ENCODE peak calls at places on chromosomes 12 and 14, in five cellular contexts. F, C, O, Y and L are unnamed samples.

GRCh38 chr12:73125148-73125547 is 853.0 kb downstream of the TRHDE start:
- DNase-seq in F (no peak), C (no peak), O (no peak), Y (no peak), L (no peak)

GRCh38 chr12:106498056-106498455 is 84.7 kb upstream of the RFX4 start:
- DNase-seq in F (no peak), C (no peak), O (peak; percentile 65), Y (no peak), L (no peak)

GRCh38 chr14:65032319-65032718 is 45.6 kb downstream of the FNTB start:
- DNase-seq in F (no peak), C (no peak), O (no peak), Y (no peak), L (no peak)

GRCh38 chr12:6336859-6337744 is 4.8 kb downstream of the TNFRSF1A start:
- DNase-seq in F (peak; percentile 89), C (no peak), O (peak; percentile 46), Y (peak; percentile 74), L (no peak)

GRCh38 chr14:101820283-101820798 is 58.8 kb downstream of the PPP2R5C start:
- DNase-seq in F (peak; percentile 57), C (no peak), O (no peak), Y (no peak), L (no peak)

GRCh38 chr12:51005671-51006070 is 20.5 kb downstream of the SLC11A2 start:
- DNase-seq in F (no peak), C (no peak), O (no peak), Y (no peak), L (no peak)

GRCh38 chr14:90615444-90616095 is 200.7 kb downstream of the TTC7B start:
- DNase-seq in F (no peak), C (no peak), O (no peak), Y (no peak), L (no peak)

GRCh38 chr12:115013668-115014072 is 329.7 kb upstream of the TBX3 start:
- DNase-seq in F (peak; percentile 62), C (no peak), O (no peak), Y (no peak), L (no peak)

GRCh38 chr12:28998662-28999120 is 150.4 kb upstream of the FAR2 start:
- DNase-seq in F (no peak), C (no peak), O (peak; percentile 49), Y (no peak), L (no peak)

GRCh38 chr14:35866595-35867279 is 40.6 kb downstream of the BRMS1L start:
- DNase-seq in F (no peak), C (no peak), O (no peak), Y (no peak), L (no peak)

GRCh38 chr12:1769809-1770494 is 50.4 kb upstream of the LRTM2 start:
- DNase-seq in F (no peak), C (no peak), O (no peak), Y (no peak), L (no peak)

GRCh38 chr14:103247169-103247606 is 86.8 kb upstream of the EIF5 start:
- DNase-seq in F (no peak), C (no peak), O (no peak), Y (no peak), L (no peak)

GRCh38 chr14:65650843-65651242 is 238.3 kb downstream of the FUT8 start:
- DNase-seq in F (no peak), C (no peak), O (no peak), Y (no peak), L (no peak)

GRCh38 chr12:31324116-31324844 is 1.7 kb downstream of the SINHCAF start:
- DNase-seq in F (peak; percentile 55), C (peak; percentile 79), O (peak; percentile 85), Y (peak; percentile 68), L (peak; percentile 63)

GRCh38 chr12:67077617-67078016 is 191.5 kb upstream of the CAND1 start:
- DNase-seq in F (no peak), C (no peak), O (peak; percentile 69), Y (no peak), L (no peak)

GRCh38 chr12:11812558-11813421 is 163.3 kb downstream of the ETV6 start:
- DNase-seq in F (peak; percentile 87), C (peak; percentile 74), O (peak; percentile 53), Y (no peak), L (no peak)

GRCh38 chr14:36161781-36162180 is 14.7 kb downstream of the PTCSC3 start:
- DNase-seq in F (no peak), C (peak; percentile 19), O (no peak), Y (no peak), L (no peak)

GRCh38 chr12:69468237-69469026 is 1.8 kb upstream of the FRS2 start:
- DNase-seq in F (no peak), C (no peak), O (no peak), Y (no peak), L (no peak)

GRCh38 chr14:99930420-99931274 is 134.6 kb upstream of the EVL start:
- DNase-seq in F (no peak), C (no peak), O (no peak), Y (no peak), L (no peak)

GRCh38 chr12:125683748-125684381 is 618.6 kb downstream of the AACS start:
- DNase-seq in F (no peak), C (peak; percentile 23), O (no peak), Y (no peak), L (no peak)

GRCh38 chr12:124625867-124626675 is 58.7 kb upstream of the NCOR2 start:
- DNase-seq in F (peak; percentile 87), C (peak; percentile 93), O (peak; percentile 65), Y (no peak), L (peak; percentile 36)

GRCh38 chr12:116880817-116881324 is 370 bp downstream of the HRK start:
- DNase-seq in F (no peak), C (peak; percentile 38), O (peak; percentile 57), Y (no peak), L (no peak)

GRCh38 chr12:110355080-110355479 is 48.4 kb downstream of the ANAPC7 start:
- DNase-seq in F (no peak), C (no peak), O (peak; percentile 34), Y (no peak), L (no peak)

GRCh38 chr12:56634242-56634836 is 4.2 kb upstream of the BAZ2A start:
- DNase-seq in F (no peak), C (peak; percentile 79), O (peak; percentile 21), Y (peak; percentile 11), L (no peak)

GRCh38 chr12:108685469-108686247 is 45.7 kb downstream of the CORO1C start:
- DNase-seq in F (no peak), C (no peak), O (peak; percentile 48), Y (no peak), L (no peak)

GRCh38 chr12:12266389-12266872 is 413 bp downstream of the LRP6 start:
- DNase-seq in F (no peak), C (peak; percentile 41), O (no peak), Y (no peak), L (no peak)

GRCh38 chr12:27865421-27865820 is 85.4 kb upstream of the MANSC4 start:
- DNase-seq in F (peak; percentile 64), C (no peak), O (peak; percentile 89), Y (no peak), L (no peak)

GRCh38 chr12:105090361-105090760 is 6.1 kb upstream of the ALDH1L2 start:
- DNase-seq in F (no peak), C (no peak), O (no peak), Y (no peak), L (no peak)

GRCh38 chr12:6341439-6342139 is at the start of gene TNFRSF1A:
- DNase-seq in F (peak; percentile 86), C (peak; percentile 84), O (peak; percentile 90), Y (no peak), L (no peak)

GRCh38 chr12:118958520-118958919 is 22.8 kb upstream of the SRRM4 start:
- DNase-seq in F (no peak), C (no peak), O (no peak), Y (no peak), L (no peak)

GRCh38 chr12:3973939-3974644 is 100.9 kb upstream of the PARP11 start:
- DNase-seq in F (peak; percentile 80), C (no peak), O (no peak), Y (no peak), L (no peak)

GRCh38 chr14:102777711-102778615 is 714 bp downstream of the TRAF3 start:
- DNase-seq in F (no peak), C (no peak), O (peak; percentile 64), Y (peak; percentile 12), L (peak; percentile 17)

GRCh38 chr12:121190523-121191031 is 19.4 kb upstream of the P2RX4 start:
- DNase-seq in F (peak; percentile 95), C (no peak), O (peak; percentile 98), Y (no peak), L (peak; percentile 88)

GRCh38 chr12:78192979-78193378 is 362.3 kb downstream of the NAV3 start:
- DNase-seq in F (no peak), C (no peak), O (peak; percentile 57), Y (no peak), L (no peak)

GRCh38 chr14:55583942-55584468 is 4.0 kb downstream of the KTN1 start:
- DNase-seq in F (no peak), C (no peak), O (peak; percentile 52), Y (no peak), L (no peak)

GRCh38 chr12:8913702-8914032 is 642 bp upstream of the PHC1 start:
- DNase-seq in F (no peak), C (no peak), O (no peak), Y (no peak), L (no peak)